ENCODE peak calls at places on chromosomes 13 and 19, in ten cellular contexts. W, Y, L, E, P, B, C, G, D and J are unnamed samples. For H3K4me1, the result is how much of the 10 kb centered on the place peaks cover.

GRCh38 chr13:65966991-65967451 is 1263.1 kb downstream of the PCDH9 start:
- DNase-seq in Y (peak), D (no peak), C (peak), E (no peak), W (peak), B (no peak), L (no peak), G (no peak), P (peak), J (no peak)

GRCh38 chr19:1748115-1748702 is 5.1 kb upstream of the ONECUT3 start:
- DNase-seq in D (peak), G (no peak), B (peak), C (peak), P (no peak), W (no peak), Y (no peak), E (no peak), L (peak), J (no peak)

GRCh38 chr19:6521718-6522646 is 8.8 kb upstream of the TNFSF9 start:
- DNase-seq in E (no peak), D (peak), Y (no peak), P (peak), L (no peak), W (no peak), C (no peak), G (no peak), B (peak), J (no peak)

GRCh38 chr13:110017379-110017778 is 231.0 kb upstream of the IRS2 start:
- DNase-seq in L (no peak), W (peak), P (no peak), B (no peak), D (no peak), C (peak), Y (peak), E (no peak), G (no peak), J (no peak)

GRCh38 chr13:71218960-71219359 is 648.0 kb downstream of the DACH1 start:
- DNase-seq in Y (no peak), D (no peak), G (no peak), L (no peak), B (no peak), C (peak), W (no peak), P (no peak), E (peak), J (no peak)

GRCh38 chr13:51784097-51784496 is 19.9 kb downstream of the DHRS12 start:
- DNase-seq in D (peak), C (no peak), B (no peak), E (no peak), L (no peak), Y (no peak), P (no peak), G (no peak), W (no peak), J (no peak)

GRCh38 chr19:17626456-17626855 is 61.7 kb downstream of the UNC13A start:
- DNase-seq in C (no peak), W (no peak), Y (no peak), E (no peak), B (no peak), D (no peak), L (peak), P (no peak), G (no peak), J (no peak)

GRCh38 chr19:1045247-1045603 is 5.3 kb downstream of the ABCA7 start:
- DNase-seq in G (no peak), W (no peak), B (peak), P (peak), L (peak), E (no peak), D (peak), C (no peak), Y (peak), J (no peak)

GRCh38 chr13:74761794-74762193 is 627.6 kb upstream of the KLF12 start:
- DNase-seq in L (no peak), Y (no peak), P (no peak), G (no peak), C (no peak), B (no peak), D (no peak), E (no peak), W (no peak), J (no peak)

GRCh38 chr13:43143591-43143990 is 120.2 kb downstream of the DNAJC15 start:
- DNase-seq in W (no peak), P (no peak), D (no peak), Y (no peak), B (no peak), L (no peak), E (no peak), C (no peak), G (no peak), J (no peak)

GRCh38 chr13:55967055-55967454 is 1173.7 kb upstream of the PRR20A start:
- DNase-seq in G (no peak), B (no peak), Y (no peak), C (no peak), W (no peak), P (no peak), D (no peak), L (no peak), E (no peak), J (no peak)

GRCh38 chr19:17944301-17944700 is 11.5 kb downstream of the CCDC124 start:
- DNase-seq in C (no peak), G (no peak), L (no peak), D (no peak), W (peak), B (no peak), P (no peak), Y (peak), E (no peak), J (no peak)

GRCh38 chr13:52765991-52766390 is 26.4 kb upstream of the CNMD start:
- DNase-seq in P (no peak), L (no peak), B (no peak), D (no peak), E (no peak), W (no peak), Y (no peak), G (no peak), C (no peak), J (no peak)

GRCh38 chr13:71828564-71828963 is 38.4 kb downstream of the DACH1 start:
- DNase-seq in G (no peak), Y (peak), C (no peak), D (no peak), E (no peak), L (no peak), B (no peak), P (no peak), W (no peak), J (no peak)

GRCh38 chr19:16660763-16661479 is at the start of gene TMEM38A:
- DNase-seq in L (peak), W (no peak), E (peak), Y (peak), C (peak), P (peak), G (peak), D (peak), B (peak), J (peak)

GRCh38 chr19:45149129-45149528 is 11.7 kb downstream of the NKPD1 start:
- DNase-seq in L (no peak), W (no peak), G (no peak), P (no peak), D (no peak), C (no peak), E (no peak), B (no peak), Y (no peak), J (no peak)
- H3K27ac ChIP-seq in L (no peak), W (no peak), G (no peak), P (no peak), D (no peak), C (no peak), E (no peak), B (no peak), Y (no peak), J (no peak)

GRCh38 chr19:12884926-12885748 is 1.9 kb downstream of the KLF1 start:
- DNase-seq in C (peak), E (peak), Y (peak), P (peak), B (peak), W (peak), G (peak), L (peak), D (peak), J (peak)
- H3K4me3 ChIP-seq in C (peak), E (peak), Y (peak), P (peak), B (peak), W (peak), G (peak), L (peak), D (peak), J (peak)

GRCh38 chr19:46618670-46619231 is 6.1 kb downstream of the PTGIR start:
- DNase-seq in B (no peak), L (peak), G (no peak), D (no peak), P (no peak), E (no peak), W (peak), Y (no peak), C (no peak), J (no peak)

GRCh38 chr19:46615966-46616365 is 8.9 kb downstream of the PTGIR start:
- DNase-seq in W (no peak), Y (no peak), L (peak), D (no peak), G (no peak), P (no peak), B (no peak), C (no peak), E (no peak), J (no peak)

GRCh38 chr19:46614114-46614701 is 10.7 kb downstream of the PTGIR start:
- DNase-seq in E (peak), Y (peak), L (peak), B (peak), D (peak), G (peak), W (peak), P (peak), C (peak), J (peak)

GRCh38 chr19:46617566-46618079 is 7.3 kb downstream of the PTGIR start:
- DNase-seq in C (no peak), L (no peak), D (no peak), Y (no peak), G (no peak), E (no peak), B (no peak), W (no peak), P (no peak), J (no peak)

GRCh38 chr19:46616631-46617322 is 8.1 kb downstream of the PTGIR start:
- DNase-seq in B (peak), C (peak), E (no peak), D (no peak), L (peak), Y (peak), W (peak), G (peak), P (peak), J (no peak)
- H3K4me1 ChIP-seq in B (under half), C (under half), E (under half), D (under half), L (under half), Y (under half), W (under half), G (under half), P (under half), J (under half)

GRCh38 chr13:35925669-35926068 is 205.5 kb downstream of the DCLK1 start:
- DNase-seq in Y (no peak), D (no peak), B (no peak), L (no peak), G (no peak), W (no peak), C (no peak), P (no peak), E (no peak), J (no peak)
- H3K27ac ChIP-seq in Y (no peak), D (no peak), B (no peak), L (no peak), G (no peak), W (no peak), C (no peak), P (no peak), E (no peak), J (no peak)

DNA sequence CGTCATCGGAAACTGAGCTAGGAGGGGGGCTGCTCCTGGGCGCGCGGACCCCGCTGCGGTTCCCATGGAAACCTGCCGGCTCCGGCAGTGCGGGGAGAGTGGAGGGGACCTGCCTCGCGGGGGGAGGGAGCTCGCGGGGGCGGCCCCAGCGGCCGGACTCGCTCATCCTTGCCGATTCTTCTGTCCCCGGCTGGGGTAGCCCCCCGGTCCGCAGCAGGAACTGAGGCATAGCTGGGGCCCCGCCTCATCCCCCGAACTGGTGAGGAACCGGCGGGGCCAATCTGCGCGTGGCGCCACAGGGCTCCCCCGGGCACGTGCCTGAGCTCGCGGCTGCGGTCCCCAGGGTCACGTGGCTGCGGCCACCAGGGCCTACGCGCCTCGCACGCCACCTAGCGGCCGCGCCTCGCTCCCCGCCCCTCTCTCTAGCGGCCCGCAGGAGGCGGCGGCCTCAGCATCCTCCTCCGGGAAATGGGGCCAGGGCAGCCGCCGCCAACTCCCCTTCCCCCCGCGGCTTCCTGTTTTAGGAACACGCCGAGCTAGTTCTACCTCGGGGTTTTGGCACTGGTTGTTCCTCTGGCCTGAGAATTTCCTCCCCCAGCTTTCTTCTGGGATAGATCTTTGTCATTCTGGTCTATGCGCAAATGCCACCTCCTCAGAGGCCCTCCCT is 1.7 kb upstream of the ELAVL3 start:
- DNase-seq in W (peak), B (peak), Y (peak), C (peak), L (peak), D (peak), G (peak), E (peak), P (peak), J (peak)
- H3K4me3 ChIP-seq in W (peak), B (no peak), Y (peak), C (peak), L (peak), D (peak), G (peak), E (peak), P (peak), J (peak)

GRCh38 chr13:29810898-29811297 is 39.5 kb downstream of the UBL3 start:
- DNase-seq in B (no peak), L (no peak), P (no peak), W (no peak), D (no peak), C (no peak), E (no peak), Y (no peak), G (no peak), J (no peak)
- H3K4me1 ChIP-seq in B (under half), L (half or more), P (under half), W (under half), D (under half), C (under half), E (under half), Y (under half), G (under half), J (under half)